ENCODE peak calls at places on chromosome 15, in seven cellular contexts. C is A673, D is right atrium auricular region, W is activated gamma-delta T cell treated with Interleukin-2 at 50 U/mL for 16 hours, I is PC-3, M is MV-4-11, Q is ecto neural progenitor cell. B is an unnamed sample.

GRCh38 chr15:34436956-34437442 is 609 bp downstream of the GOLGA8A start:
- DNase-seq in C (peak; percentile 56), D (no peak), W (peak; percentile 45), I (peak; percentile 47), M (peak; percentile 2), Q (peak; percentile 77), B (peak; percentile 27)

GRCh38 chr15:52422001-52422400 is 106.7 kb downstream of the MYO5A start:
- DNase-seq in C (no peak), D (no peak), W (no peak), I (no peak), M (no peak), Q (no peak), B (no peak)

GRCh38 chr15:40108061-40108854 is 421 bp downstream of the BMF start:
- DNase-seq in C (peak; percentile 42), D (peak; percentile 82), W (no peak), I (peak; percentile 32), M (no peak), Q (no peak), B (peak; percentile 21)

GRCh38 chr15:29825205-29825604 is 2.9 kb upstream of the TJP1 start:
- DNase-seq in C (peak; percentile 81), D (no peak), W (no peak), I (peak; percentile 32), M (peak; percentile 64), Q (no peak), B (no peak)

GRCh38 chr15:78206326-78207109 is 27.8 kb downstream of the ACSBG1 start:
- DNase-seq in C (peak; percentile 50), D (peak; percentile 57), W (no peak), I (no peak), M (no peak), Q (peak; percentile 45), B (no peak)

GRCh38 chr15:85743392-85744045 is 51.2 kb downstream of the KLHL25 start:
- DNase-seq in C (no peak), D (peak; percentile 47), W (no peak), I (no peak), M (peak; percentile 66), Q (no peak), B (no peak)

GRCh38 chr15:96247631-96248305 is 82.7 kb upstream of the NR2F2 start:
- DNase-seq in C (no peak), D (no peak), W (no peak), I (no peak), M (no peak), Q (no peak), B (no peak)

GRCh38 chr15:80946576-80946975 is 43.0 kb downstream of the MESD start:
- DNase-seq in C (no peak), D (peak; percentile 47), W (no peak), I (no peak), M (no peak), Q (no peak), B (no peak)

GRCh38 chr15:76931397-76932089 is at the start of gene RCN2:
- DNase-seq in C (peak; percentile 96), D (peak; percentile 93), W (peak; percentile 92), I (peak; percentile 95), M (peak; percentile 90), Q (peak; percentile 95), B (peak; percentile 98)

GRCh38 chr15:63038926-63039673 is 3.4 kb upstream of the TPM1 start:
- DNase-seq in C (no peak), D (no peak), W (no peak), I (no peak), M (no peak), Q (no peak), B (no peak)

GRCh38 chr15:34514251-34514760 is 69.1 kb downstream of the GOLGA8B start:
- DNase-seq in C (peak; percentile 30), D (no peak), W (no peak), I (peak; percentile 6), M (no peak), Q (peak; percentile 65), B (peak; percentile 3)

GRCh38 chr15:39851505-39852082 is 68.5 kb downstream of the GPR176 start:
- DNase-seq in C (no peak), D (no peak), W (no peak), I (no peak), M (no peak), Q (peak; percentile 51), B (no peak)

GRCh38 chr15:48285329-48286214 is 45.7 kb upstream of the DUT start:
- DNase-seq in C (peak; percentile 81), D (peak; percentile 75), W (peak; percentile 22), I (peak; percentile 89), M (peak; percentile 79), Q (peak; percentile 60), B (peak; percentile 57)

GRCh38 chr15:81268881-81269601 is 54.9 kb downstream of the STARD5 start:
- DNase-seq in C (peak; percentile 52), D (no peak), W (no peak), I (no peak), M (peak; percentile 97), Q (no peak), B (no peak)

GRCh38 chr15:34883633-34884032 is 85.9 kb downstream of the AQR start:
- DNase-seq in C (no peak), D (no peak), W (no peak), I (peak; percentile 7), M (no peak), Q (no peak), B (no peak)

GRCh38 chr15:46277451-46277850 is 642.6 kb downstream of the SQOR start:
- DNase-seq in C (no peak), D (no peak), W (no peak), I (no peak), M (no peak), Q (no peak), B (no peak)

GRCh38 chr15:67195305-67195704 is 59.2 kb downstream of the AAGAB start:
- DNase-seq in C (no peak), D (no peak), W (no peak), I (no peak), M (no peak), Q (no peak), B (no peak)

GRCh38 chr15:80559320-80559693 is 135.8 kb upstream of the ABHD17C start:
- DNase-seq in C (no peak), D (no peak), W (no peak), I (no peak), M (peak; percentile 8), Q (no peak), B (no peak)

GRCh38 chr15:59396211-59396610 is 23.5 kb upstream of the MYO1E start:
- DNase-seq in C (no peak), D (no peak), W (no peak), I (peak; percentile 61), M (no peak), Q (no peak), B (no peak)

GRCh38 chr15:67884514-67885225 is 44.8 kb upstream of the RNU6-1 start:
- DNase-seq in C (peak; percentile 73), D (peak; percentile 81), W (peak; percentile 25), I (peak; percentile 37), M (peak; percentile 51), Q (peak; percentile 85), B (peak; percentile 80)

GRCh38 chr15:49620174-49620573 is 444 bp downstream of the FAM227B start:
- DNase-seq in C (peak; percentile 17), D (no peak), W (no peak), I (peak; percentile 38), M (peak; percentile 48), Q (no peak), B (no peak)

GRCh38 chr15:43285609-43286037 is 18.9 kb upstream of the TGM5 start:
- DNase-seq in C (peak; percentile 77), D (peak; percentile 59), W (peak; percentile 59), I (peak; percentile 89), M (peak; percentile 68), Q (no peak), B (peak; percentile 42)

GRCh38 chr15:75729304-75730069 is 16.8 kb upstream of the CSPG4 start:
- DNase-seq in C (no peak), D (no peak), W (no peak), I (no peak), M (no peak), Q (no peak), B (no peak)

GRCh38 chr15:48021336-48022086 is 99.3 kb upstream of the SLC24A5 start:
- DNase-seq in C (no peak), D (no peak), W (no peak), I (peak; percentile 9), M (no peak), Q (no peak), B (no peak)

GRCh38 chr15:59138243-59138642 is 33.3 kb downstream of the CCNB2 start:
- DNase-seq in C (peak; percentile 53), D (no peak), W (peak; percentile 48), I (peak; percentile 47), M (peak; percentile 53), Q (peak; percentile 67), B (peak; percentile 84)

GRCh38 chr15:63063164-63063756 is 20.7 kb downstream of the TPM1 start:
- DNase-seq in C (no peak), D (no peak), W (no peak), I (no peak), M (no peak), Q (no peak), B (no peak)

GRCh38 chr15:75095594-75095993 is 72.2 kb downstream of the PPCDC start:
- DNase-seq in C (no peak), D (no peak), W (no peak), I (no peak), M (no peak), Q (no peak), B (no peak)

GRCh38 chr15:62912808-62913207 is 129.7 kb upstream of the TPM1 start:
- DNase-seq in C (no peak), D (no peak), W (no peak), I (no peak), M (no peak), Q (no peak), B (no peak)

GRCh38 chr15:58138106-58138505 is at the start of gene AQP9:
- DNase-seq in C (no peak), D (no peak), W (no peak), I (no peak), M (no peak), Q (no peak), B (no peak)

GRCh38 chr15:70265466-70265978 is 167.8 kb upstream of the TLE3 start:
- DNase-seq in C (no peak), D (no peak), W (no peak), I (no peak), M (no peak), Q (no peak), B (no peak)